ENCODE peak calls at places on chromosomes 6 and 20, in four cellular contexts. Q, H, E and K are unnamed samples.

GRCh38 chr6:154511735-154512097 is 1.2 kb upstream of the CNKSR3 start:
- DNase-seq in H (no peak), Q (no peak), E (no peak), K (peak)

GRCh38 chr6:150702675-150703074 is 103.0 kb downstream of the PLEKHG1 start:
- DNase-seq in H (no peak), Q (no peak), E (no peak), K (no peak)

GRCh38 chr6:98894810-98895209 is 52.9 kb downstream of the FBXL4 start:
- DNase-seq in Q (no peak), H (no peak), E (no peak), K (no peak)

GRCh38 chr20:62625516-62625915 is 16.8 kb upstream of the SLCO4A1 start:
- DNase-seq in E (no peak), Q (no peak), H (no peak), K (no peak)

GRCh38 chr6:65709099-65709830 is 2.2 kb upstream of the EYS start:
- DNase-seq in E (no peak), H (no peak), Q (no peak), K (no peak)

GRCh38 chr6:137043710-137044365 is 927 bp downstream of the IL20RA start:
- DNase-seq in H (no peak), E (no peak), Q (peak), K (no peak)

GRCh38 chr6:97697450-97697849 is 414.4 kb upstream of the MMS22L start:
- DNase-seq in H (no peak), Q (no peak), E (no peak), K (no peak)

GRCh38 chr6:16035488-16036080 is 93.3 kb upstream of the MYLIP start:
- DNase-seq in E (no peak), H (no peak), Q (no peak), K (no peak)

GRCh38 chr20:40467014-40467413 is 222.0 kb downstream of the MAFB start:
- DNase-seq in Q (no peak), E (no peak), H (no peak), K (no peak)

GRCh38 chr20:18767676-18768075 is 45.9 kb upstream of the SCP2D1 start:
- DNase-seq in H (no peak), E (no peak), Q (no peak), K (no peak)

GRCh38 chr6:39312912-39313525 is 1.2 kb downstream of the KCNK17 start:
- DNase-seq in Q (peak), H (no peak), E (no peak), K (no peak)

GRCh38 chr6:146928503-146928902 is 275.7 kb upstream of the STXBP5 start:
- DNase-seq in H (no peak), E (no peak), Q (no peak), K (no peak)

GRCh38 chr6:158149641-158150040 is 18.4 kb downstream of the SERAC1 start:
- DNase-seq in H (no peak), E (no peak), Q (no peak), K (no peak)

GRCh38 chr6:88520445-88520844 is 354.3 kb upstream of the CNR1 start:
- DNase-seq in E (no peak), Q (no peak), H (peak), K (no peak)

GRCh38 chr6:79981647-79982046 is 22.8 kb upstream of the TTK start:
- DNase-seq in Q (no peak), H (no peak), E (no peak), K (no peak)

GRCh38 chr20:52103469-52103910 is 88.1 kb downstream of the ZFP64 start:
- DNase-seq in Q (peak), H (no peak), E (no peak), K (peak)

GRCh38 chr20:57398231-57398821 is 7.1 kb downstream of the RBM38 start:
- DNase-seq in H (no peak), E (peak), Q (no peak), K (no peak)
- TF ChIP-seq USF1 in H (no peak), E (peak), Q (no peak), K (no peak)

GRCh38 chr6:165864218-165864617 is 201.2 kb upstream of the PDE10A start:
- DNase-seq in E (no peak), H (no peak), Q (no peak), K (no peak)

GRCh38 chr6:165863801-165864200 is 200.8 kb upstream of the PDE10A start:
- DNase-seq in Q (no peak), H (no peak), E (no peak), K (no peak)

GRCh38 chr6:165861226-165861625 is 198.2 kb upstream of the PDE10A start:
- DNase-seq in E (no peak), H (no peak), Q (no peak), K (no peak)

GRCh38 chr6:165869526-165869925 is 206.5 kb upstream of the PDE10A start:
- DNase-seq in E (no peak), H (no peak), Q (no peak), K (no peak)

GRCh38 chr6:165864925-165865324 is 201.9 kb upstream of the PDE10A start:
- DNase-seq in E (no peak), Q (no peak), H (no peak), K (no peak)
- TF ChIP-seq USF1 in E (no peak), Q (no peak), H (no peak), K (no peak)

DNA sequence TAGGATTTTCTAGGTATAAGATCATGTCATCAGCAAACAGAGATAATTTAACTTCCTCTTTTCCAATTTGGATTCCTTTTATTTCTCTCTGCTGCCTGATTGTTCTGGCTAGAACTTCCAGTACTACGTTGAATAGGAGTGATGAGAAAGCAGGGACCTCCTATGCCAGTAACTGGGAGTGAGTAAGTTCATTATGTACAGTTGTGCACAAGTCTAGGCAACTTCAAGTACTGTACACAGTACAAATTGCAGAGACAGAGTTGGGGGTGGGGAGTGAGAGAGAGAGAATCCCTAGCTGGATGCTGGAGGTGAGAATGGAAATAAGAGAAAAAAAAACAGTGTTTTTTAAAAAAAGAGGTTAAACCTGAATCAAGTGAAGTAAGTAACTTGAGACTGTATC is 210.2 kb downstream of the MMUT start:
- DNase-seq in Q (no peak), E (no peak), H (no peak), K (no peak)
- TF ChIP-seq USF1 in Q (no peak), E (no peak), H (no peak), K (no peak)

GRCh38 chr6:25414168-25414567 is 135.0 kb downstream of the CARMIL1 start:
- DNase-seq in H (no peak), E (no peak), Q (no peak), K (no peak)

GRCh38 chr6:25411316-25411961 is 132.3 kb downstream of the CARMIL1 start:
- DNase-seq in Q (no peak), H (no peak), E (no peak), K (no peak)

GRCh38 chr6:25414755-25415154 is 135.6 kb downstream of the CARMIL1 start:
- DNase-seq in H (no peak), Q (no peak), E (no peak), K (no peak)

GRCh38 chr6:25415274-25415673 is 136.1 kb downstream of the CARMIL1 start:
- DNase-seq in Q (no peak), E (no peak), H (no peak), K (no peak)

DNA sequence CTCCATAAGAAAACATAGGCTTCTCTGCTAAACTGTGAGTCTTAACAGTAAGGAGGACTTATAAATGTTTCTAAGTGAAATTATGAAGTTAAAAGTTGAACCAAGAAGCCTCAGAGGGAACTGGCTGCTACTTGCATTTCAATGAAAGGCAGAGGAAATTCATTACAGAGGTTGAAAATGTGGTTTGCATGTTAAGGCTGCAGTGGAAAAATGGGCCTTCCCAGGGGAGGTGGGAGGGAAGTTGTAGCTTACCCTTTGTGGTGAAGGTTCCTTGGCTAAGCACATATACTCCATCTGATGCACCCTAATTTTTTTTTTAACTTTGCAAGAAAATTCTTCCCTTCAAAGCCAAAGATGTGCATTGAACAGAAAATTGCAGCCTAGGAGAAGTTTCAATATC is 134.3 kb downstream of the CARMIL1 start:
- DNase-seq in E (no peak), Q (no peak), H (no peak), K (no peak)
- TF ChIP-seq USF1 in E (no peak), Q (no peak), H (no peak), K (no peak)

GRCh38 chr6:26270903-26271639 is 93.9 kb upstream of the BTN3A2 start:
- DNase-seq in Q (peak), E (peak), H (peak), K (no peak)

GRCh38 chr6:26271640-26272090 is 93.3 kb upstream of the BTN3A2 start:
- DNase-seq in H (no peak), E (no peak), Q (no peak), K (no peak)

GRCh38 chr6:26268659-26269402 is 96.2 kb upstream of the BTN3A2 start:
- DNase-seq in E (no peak), Q (peak), H (no peak), K (no peak)

GRCh38 chr6:26269406-26270120 is 95.4 kb upstream of the BTN3A2 start:
- DNase-seq in E (no peak), Q (no peak), H (no peak), K (no peak)

GRCh38 chr6:26270121-26270861 is 94.7 kb upstream of the BTN3A2 start:
- DNase-seq in H (no peak), Q (no peak), E (no peak), K (no peak)
- TF ChIP-seq USF1 in H (no peak), Q (no peak), E (no peak), K (no peak)

DNA sequence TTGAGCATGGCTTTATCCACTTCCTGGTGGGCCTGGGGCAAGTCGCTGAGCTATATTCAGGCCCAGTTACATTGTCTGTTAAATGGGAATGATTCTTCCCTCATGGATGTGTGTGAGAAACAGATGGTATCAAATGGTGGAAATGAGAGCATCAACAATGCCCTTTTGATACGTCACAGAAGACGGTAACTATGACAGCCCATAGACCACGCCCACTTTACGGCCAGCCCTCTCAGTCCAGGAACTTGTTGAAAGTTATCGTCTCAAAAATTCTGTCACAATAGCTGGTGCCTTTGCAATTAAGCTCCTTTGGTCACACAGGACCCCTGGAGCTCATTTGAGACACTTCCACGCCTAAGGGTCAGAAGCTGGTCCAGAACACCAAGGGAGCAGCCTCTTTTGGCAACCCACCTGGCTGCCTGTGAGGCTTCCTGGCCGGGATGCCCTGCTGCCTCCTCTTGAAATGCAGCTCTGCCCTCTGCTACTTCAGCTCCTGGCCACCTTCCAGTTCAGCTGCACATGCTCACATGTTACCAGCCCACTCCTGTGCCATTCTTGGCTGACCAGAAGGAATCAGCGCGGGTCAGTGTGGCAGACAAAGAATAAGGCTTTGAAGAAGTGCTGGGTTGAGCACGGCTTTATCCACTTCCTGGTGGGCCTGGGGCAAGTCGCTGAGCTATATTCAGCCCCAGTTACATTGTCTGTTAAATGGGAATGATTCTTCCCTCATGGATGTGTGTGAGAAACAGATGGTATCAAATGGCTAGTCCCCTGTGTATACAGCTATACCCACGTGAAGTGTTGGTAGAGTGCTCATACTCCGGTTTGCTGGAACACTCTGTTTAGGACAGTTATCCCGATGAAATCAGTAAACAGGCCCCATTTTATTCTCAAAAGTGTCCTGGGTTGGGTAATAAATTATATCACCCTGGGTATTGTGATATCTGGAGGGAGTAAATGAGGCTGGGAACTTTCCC is 199.2 kb upstream of the SUPT3H start:
- DNase-seq in H (no peak), E (no peak), Q (no peak), K (no peak)
- TF ChIP-seq USF1 in H (no peak), E (no peak), Q (no peak), K (no peak)